ENCODE peak calls at places on chromosomes 2 and 18, in six cellular contexts. P is activated T-cell treated with anti-CD3 and anti-CD28 coated beads for 4 hours; N is cardiac muscle cell; E is T-helper 22 cell; R is activated CD8-positive, alpha-beta memory T cell treated with anti-CD3 and anti-CD28 coated beads for 48 hours; Q is AG10803. O is an unnamed sample.
A peak's percentile ranks its signal among the peaks of the same experiment; 100 is the strongest.

GRCh38 chr2:175156534-175156933 is 11.5 kb downstream of the ATF2 start:
- DNase-seq in P (no peak), N (no peak), E (no peak), R (no peak), Q (no peak), O (no peak)

GRCh38 chr2:72745679-72746368 is 80.0 kb downstream of the EXOC6B start:
- DNase-seq in P (no peak), N (peak; percentile 87), E (no peak), R (no peak), Q (peak; percentile 73), O (no peak)

GRCh38 chr2:30421551-30422436 is 25.3 kb upstream of the LCLAT1 start:
- DNase-seq in P (peak; percentile 20), N (peak; percentile 82), E (peak; percentile 1), R (no peak), Q (peak; percentile 95), O (peak; percentile 62)

GRCh38 chr2:109129921-109130725 is 1.1 kb downstream of the SH3RF3 start:
- DNase-seq in P (no peak), N (peak; percentile 24), E (no peak), R (no peak), Q (peak; percentile 49), O (no peak)

GRCh38 chr2:172415759-172416158 is 11.6 kb upstream of the ITGA6 start:
- DNase-seq in P (no peak), N (no peak), E (no peak), R (no peak), Q (no peak), O (no peak)

GRCh38 chr18:42931501-42931900 is 184.0 kb downstream of the RIT2 start:
- DNase-seq in P (no peak), N (peak; percentile 95), E (no peak), R (no peak), Q (peak; percentile 39), O (no peak)

GRCh38 chr18:73340135-73340934 is 472.5 kb upstream of the NETO1 start:
- DNase-seq in P (no peak), N (no peak), E (no peak), R (no peak), Q (peak; percentile 25), O (no peak)

GRCh38 chr2:112140899-112141622 is 2.9 kb downstream of the FBLN7 start:
- DNase-seq in P (no peak), N (no peak), E (no peak), R (no peak), Q (no peak), O (no peak)

GRCh38 chr2:235492850-235493344 is 946 bp upstream of the AGAP1 start:
- DNase-seq in P (no peak), N (peak; percentile 52), E (no peak), R (no peak), Q (peak; percentile 22), O (no peak)

GRCh38 chr2:215435809-215436704 is at the start of gene FN1:
- DNase-seq in P (peak; percentile 57), N (peak; percentile 99), E (peak; percentile 43), R (peak; percentile 31), Q (peak; percentile 99), O (peak; percentile 69)

GRCh38 chr2:113685471-113685870 is 58.4 kb downstream of the RABL2A start:
- DNase-seq in P (no peak), N (no peak), E (no peak), R (no peak), Q (no peak), O (no peak)

GRCh38 chr2:62215306-62216064 is 19.6 kb downstream of the B3GNT2 start:
- DNase-seq in P (no peak), N (peak; percentile 28), E (no peak), R (no peak), Q (no peak), O (no peak)

GRCh38 chr2:9346885-9347284 is 76.4 kb downstream of the ITGB1BP1 start:
- DNase-seq in P (no peak), N (no peak), E (no peak), R (no peak), Q (no peak), O (no peak)

GRCh38 chr2:201448701-201449100 is 2.6 kb downstream of the TRAK2 start:
- DNase-seq in P (no peak), N (no peak), E (peak; percentile 40), R (no peak), Q (no peak), O (no peak)

GRCh38 chr2:233572468-233572867 is 5.9 kb upstream of the USP40 start:
- DNase-seq in P (no peak), N (no peak), E (no peak), R (no peak), Q (no peak), O (no peak)

GRCh38 chr2:69701100-69701945 is 40.6 kb upstream of the ANXA4 start:
- DNase-seq in P (no peak), N (no peak), E (no peak), R (no peak), Q (no peak), O (no peak)

GRCh38 chr2:176652300-176653182 is 383.3 kb downstream of the MTX2 start:
- DNase-seq in P (no peak), N (peak; percentile 58), E (no peak), R (no peak), Q (peak; percentile 73), O (no peak)

GRCh38 chr2:188346059-188346458 is 54.4 kb downstream of the GULP1 start:
- DNase-seq in P (no peak), N (no peak), E (no peak), R (no peak), Q (no peak), O (no peak)

GRCh38 chr2:202064206-202064880 is 8.7 kb upstream of the KIAA2012 start:
- DNase-seq in P (no peak), N (peak; percentile 86), E (no peak), R (no peak), Q (peak; percentile 84), O (no peak)

GRCh38 chr2:37917281-37918228 is 7.5 kb upstream of the RMDN2 start:
- DNase-seq in P (no peak), N (no peak), E (no peak), R (no peak), Q (peak; percentile 46), O (no peak)

GRCh38 chr2:152298754-152299153 is 36.2 kb upstream of the FMNL2 start:
- DNase-seq in P (no peak), N (peak; percentile 40), E (no peak), R (no peak), Q (no peak), O (no peak)

GRCh38 chr2:198901894-198902293 is 555.8 kb downstream of the SATB2 start:
- DNase-seq in P (no peak), N (no peak), E (no peak), R (no peak), Q (no peak), O (no peak)

GRCh38 chr18:58139627-58140026 is 95.6 kb downstream of the NEDD4L start:
- DNase-seq in P (no peak), N (no peak), E (no peak), R (no peak), Q (no peak), O (no peak)

GRCh38 chr2:30940805-30941204 is 133.6 kb upstream of the CAPN13 start:
- DNase-seq in P (no peak), N (no peak), E (no peak), R (no peak), Q (no peak), O (no peak)

GRCh38 chr2:98508690-98509054 is 64.0 kb downstream of the INPP4A start:
- DNase-seq in P (peak; percentile 59), N (peak; percentile 96), E (no peak), R (peak; percentile 61), Q (no peak), O (peak; percentile 25)

GRCh38 chr2:28649481-28650260 is 102.0 kb upstream of the PPP1CB start:
- DNase-seq in P (no peak), N (no peak), E (no peak), R (no peak), Q (no peak), O (peak; percentile 25)

GRCh38 chr2:127695491-127696472 is 5.5 kb upstream of the SFT2D3 start:
- DNase-seq in P (peak; percentile 37), N (peak; percentile 69), E (no peak), R (peak; percentile 23), Q (peak; percentile 53), O (no peak)

GRCh38 chr18:50193796-50194622 is 938 bp downstream of the MYO5B start:
- DNase-seq in P (no peak), N (no peak), E (no peak), R (no peak), Q (no peak), O (no peak)

GRCh38 chr2:203461736-203462135 is 73.4 kb downstream of the RAPH1 start:
- DNase-seq in P (no peak), N (peak; percentile 47), E (no peak), R (no peak), Q (peak; percentile 46), O (no peak)

GRCh38 chr18:21820035-21820810 is 79.6 kb downstream of the MIB1 start:
- DNase-seq in P (no peak), N (peak; percentile 43), E (no peak), R (no peak), Q (peak; percentile 28), O (no peak)

GRCh38 chr2:121731366-121731765 is 5.3 kb downstream of the NIFK start:
- DNase-seq in P (no peak), N (no peak), E (no peak), R (no peak), Q (no peak), O (no peak)

GRCh38 chr2:111119847-111120252 is 864 bp upstream of the BCL2L11 start:
- DNase-seq in P (no peak), N (no peak), E (no peak), R (no peak), Q (no peak), O (no peak)

GRCh38 chr2:215970425-215970824 is 42.9 kb downstream of the MREG start:
- DNase-seq in P (no peak), N (no peak), E (no peak), R (no peak), Q (no peak), O (no peak)

GRCh38 chr2:191404568-191404991 is 159.4 kb downstream of the MYO1B start:
- DNase-seq in P (no peak), N (peak; percentile 21), E (no peak), R (no peak), Q (peak; percentile 71), O (no peak)

GRCh38 chr2:37618326-37618725 is 53.1 kb downstream of the CDC42EP3 start:
- DNase-seq in P (no peak), N (no peak), E (no peak), R (no peak), Q (no peak), O (no peak)